ENCODE peak calls at places on chromosome 9, in seven cellular contexts. E is PC-3; R is HFF-Myc; V is CD8-positive, alpha-beta memory T cell; T is astrocyte; J is cardiac fibroblast; N is AG10803. C is an unnamed sample.

GRCh38 chr9:89138463-89139390 is 39.9 kb downstream of the SHC3 start:
- DNase-seq in E (peak), R (no peak), V (no peak), T (peak), J (peak), N (peak), C (peak)

GRCh38 chr9:126088336-126088735 is 238.3 kb upstream of the MVB12B start:
- DNase-seq in E (no peak), R (no peak), V (no peak), T (no peak), J (no peak), N (no peak), C (no peak)

GRCh38 chr9:138097501-138097991 is 220.0 kb downstream of the CACNA1B start:
- DNase-seq in E (no peak), R (no peak), V (no peak), T (no peak), J (no peak), N (no peak), C (no peak)

GRCh38 chr9:4615778-4616177 is 46.3 kb upstream of the PLPP6 start:
- DNase-seq in E (no peak), R (no peak), V (no peak), T (no peak), J (no peak), N (no peak), C (no peak)

GRCh38 chr9:112050544-112051475 is 124.3 kb downstream of the SUSD1 start:
- DNase-seq in E (peak), R (peak), V (no peak), T (peak), J (peak), N (peak), C (no peak)

GRCh38 chr9:98873535-98874432 is 66.3 kb downstream of the GALNT12 start:
- DNase-seq in E (peak), R (no peak), V (no peak), T (peak), J (peak), N (peak), C (no peak)

GRCh38 chr9:85208666-85209065 is 533.1 kb downstream of the AGTPBP1 start:
- DNase-seq in E (no peak), R (no peak), V (no peak), T (no peak), J (no peak), N (peak), C (no peak)

GRCh38 chr9:85741875-85742629 is at the start of gene AGTPBP1:
- DNase-seq in E (peak), R (peak), V (peak), T (peak), J (peak), N (peak), C (peak)

GRCh38 chr9:107174441-107174840 is 108.6 kb upstream of the RAD23B start:
- DNase-seq in E (no peak), R (no peak), V (no peak), T (peak), J (peak), N (peak), C (no peak)

GRCh38 chr9:79524266-79524665 is 47.5 kb upstream of the TLE4 start:
- DNase-seq in E (peak), R (no peak), V (no peak), T (peak), J (peak), N (peak), C (no peak)

GRCh38 chr9:108468364-108468763 is 387.4 kb downstream of the ACTL7B start:
- DNase-seq in E (peak), R (no peak), V (no peak), T (no peak), J (peak), N (no peak), C (no peak)

DNA sequence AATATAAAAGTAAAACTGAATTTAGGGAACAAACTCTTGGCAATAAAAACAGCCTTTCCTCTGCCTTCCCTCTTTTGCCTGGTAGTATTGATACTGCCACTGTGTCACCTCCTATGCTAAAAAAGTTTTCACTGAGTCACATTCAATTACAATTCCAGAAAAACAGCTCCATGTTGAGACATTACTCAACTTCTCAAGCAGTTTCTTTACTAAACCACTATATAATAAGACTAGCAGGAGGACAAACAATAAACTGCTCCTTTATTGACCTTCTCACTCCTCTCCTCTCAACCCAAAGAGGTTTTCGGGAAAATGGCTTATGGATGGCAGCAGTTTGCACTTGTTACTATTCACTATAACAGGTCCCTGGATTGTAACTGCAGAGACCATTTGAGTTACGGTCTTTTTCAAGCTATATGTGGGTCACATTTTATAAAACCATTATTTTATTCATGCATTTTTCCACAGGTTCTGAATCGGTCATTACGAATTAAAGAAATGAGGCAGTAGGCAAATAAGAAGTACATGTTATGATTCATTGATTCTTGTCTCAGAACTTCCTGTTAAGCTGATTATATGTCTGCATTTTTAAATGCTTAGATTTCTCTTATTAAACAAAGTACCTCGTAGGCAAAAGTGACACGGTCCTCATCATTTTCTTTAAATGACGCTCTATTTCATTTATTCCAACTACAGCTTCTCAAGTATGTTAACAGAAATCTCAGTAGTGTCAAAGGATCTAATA is 2.1 kb downstream of the ZDHHC21 start:
- DNase-seq in E (peak), R (no peak), V (no peak), T (no peak), J (no peak), N (no peak), C (no peak)
- H3K4me3 ChIP-seq in E (peak), R (no peak), V (no peak), T (no peak), J (no peak), N (no peak), C (no peak)

DNA sequence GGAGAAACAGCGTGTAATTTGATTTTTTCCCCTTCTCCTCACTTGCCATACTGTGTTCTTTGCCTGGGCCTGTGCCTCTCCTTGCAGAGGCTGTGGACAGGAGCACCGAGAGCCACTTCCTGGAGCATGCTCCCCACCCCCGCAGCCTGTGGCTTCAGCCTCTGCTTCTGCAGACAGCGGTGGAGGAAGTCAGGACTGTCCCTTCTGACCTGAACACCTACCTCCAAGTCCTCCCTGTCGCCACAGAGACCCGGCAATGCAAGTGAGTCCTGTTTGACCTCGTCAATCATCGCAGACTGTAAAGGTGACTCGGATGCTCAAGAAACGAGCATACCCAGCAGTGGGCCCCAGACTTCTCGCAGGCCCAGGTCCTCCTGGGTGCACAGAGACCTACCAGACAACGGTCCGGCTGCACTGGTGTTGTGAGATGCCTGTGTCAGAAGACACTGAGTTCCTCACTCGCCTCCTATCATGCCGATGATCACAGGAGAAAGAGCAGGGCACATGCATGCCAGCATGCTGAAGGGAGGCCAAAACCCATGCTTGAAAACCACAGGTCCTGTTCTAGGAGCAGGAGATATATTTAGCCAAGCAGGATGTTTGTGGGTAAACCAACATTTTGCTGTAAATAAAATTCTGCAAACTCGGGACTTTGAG is 198.8 kb downstream of the AUH start:
- DNase-seq in E (peak), R (no peak), V (no peak), T (peak), J (no peak), N (peak), C (no peak)
- H3K4me3 ChIP-seq in E (no peak), R (no peak), V (peak), T (no peak), J (no peak), N (no peak), C (no peak)

GRCh38 chr9:134126373-134126772 is 9.5 kb upstream of the WDR5 start:
- DNase-seq in E (no peak), R (no peak), V (no peak), T (no peak), J (no peak), N (no peak), C (no peak)

GRCh38 chr9:134125413-134126095 is 10.3 kb upstream of the WDR5 start:
- DNase-seq in E (no peak), R (no peak), V (no peak), T (no peak), J (no peak), N (no peak), C (no peak)

GRCh38 chr9:134127616-134128015 is 8.3 kb upstream of the WDR5 start:
- DNase-seq in E (no peak), R (no peak), V (no peak), T (no peak), J (no peak), N (no peak), C (no peak)

GRCh38 chr9:134128727-134129679 is 6.9 kb upstream of the WDR5 start:
- DNase-seq in E (no peak), R (no peak), V (no peak), T (no peak), J (no peak), N (no peak), C (no peak)

GRCh38 chr9:134127065-134127580 is 8.8 kb upstream of the WDR5 start:
- DNase-seq in E (no peak), R (no peak), V (no peak), T (no peak), J (no peak), N (no peak), C (no peak)
- H3K4me3 ChIP-seq in E (no peak), R (no peak), V (no peak), T (no peak), J (no peak), N (no peak), C (no peak)

GRCh38 chr9:131411719-131412681 is 18.1 kb downstream of the PRRC2B start:
- DNase-seq in E (no peak), R (no peak), V (no peak), T (no peak), J (no peak), N (no peak), C (no peak)
- H3K4me3 ChIP-seq in E (no peak), R (no peak), V (no peak), T (no peak), J (no peak), N (no peak), C (no peak)

DNA sequence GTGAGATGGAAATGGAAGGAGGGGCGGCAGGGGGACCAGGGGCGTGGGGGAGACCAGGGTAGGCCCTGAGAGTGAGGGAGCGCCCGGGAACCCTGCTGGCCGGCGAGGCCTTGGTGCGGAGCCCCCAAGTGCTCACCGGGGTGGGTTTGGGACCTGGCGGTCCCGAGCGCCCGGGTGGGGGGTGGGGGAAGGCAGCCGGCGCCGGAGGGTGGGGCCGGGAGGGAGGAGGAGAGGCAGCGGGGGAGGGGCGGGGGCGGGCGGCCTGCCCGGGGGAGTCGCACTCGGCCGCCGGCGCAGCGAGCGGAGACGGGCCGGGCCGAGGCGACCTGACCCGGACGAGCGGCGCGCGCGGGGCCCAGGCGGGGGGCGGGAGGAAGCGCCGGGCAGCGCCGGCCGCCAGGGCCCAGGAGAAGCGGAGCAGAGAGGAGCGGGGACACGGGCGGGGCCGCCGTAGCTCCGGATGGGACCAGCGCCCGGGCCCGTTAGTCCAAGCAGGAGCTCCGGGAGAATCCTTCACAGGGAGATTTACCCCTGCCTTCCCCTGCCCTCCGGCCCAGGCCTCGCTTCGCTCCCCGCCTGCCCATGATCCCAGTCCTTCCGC is at the start of gene NPR2:
- DNase-seq in E (no peak), R (no peak), V (no peak), T (no peak), J (peak), N (peak), C (no peak)
- H3K4me3 ChIP-seq in E (no peak), R (peak), V (no peak), T (peak), J (peak), N (peak), C (no peak)

GRCh38 chr9:133117271-133118178 is 3.5 kb downstream of the RALGDS start:
- DNase-seq in E (no peak), R (no peak), V (no peak), T (peak), J (no peak), N (peak), C (peak)

GRCh38 chr9:133118568-133118967 is 2.5 kb downstream of the RALGDS start:
- DNase-seq in E (no peak), R (no peak), V (no peak), T (no peak), J (no peak), N (no peak), C (no peak)

GRCh38 chr9:133119461-133120342 is 1.3 kb downstream of the RALGDS start:
- DNase-seq in E (peak), R (no peak), V (no peak), T (no peak), J (no peak), N (no peak), C (peak)

GRCh38 chr9:133118179-133118520 is 2.9 kb downstream of the RALGDS start:
- DNase-seq in E (no peak), R (no peak), V (no peak), T (no peak), J (no peak), N (no peak), C (no peak)

DNA sequence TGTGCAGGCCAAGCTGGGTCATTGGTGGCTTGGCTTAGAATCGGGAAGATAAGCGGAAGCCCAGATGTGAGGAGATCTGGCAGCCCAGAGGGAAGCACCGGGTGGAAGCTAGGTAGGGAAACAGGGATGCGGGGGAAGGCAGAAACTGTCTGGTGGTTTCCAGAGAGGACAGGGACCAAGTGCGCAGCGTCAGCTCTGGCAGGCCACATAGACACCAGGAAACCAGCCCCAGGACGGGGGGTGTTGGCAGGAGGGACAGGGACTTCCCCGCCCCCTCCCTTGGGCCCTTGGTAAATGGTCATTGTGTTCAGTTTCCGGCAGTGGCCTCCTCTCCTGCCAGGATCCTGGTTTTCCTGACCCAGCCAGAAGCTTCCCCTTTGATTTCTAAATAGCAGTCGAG is 2.0 kb downstream of the RALGDS start:
- DNase-seq in E (no peak), R (no peak), V (no peak), T (no peak), J (peak), N (no peak), C (no peak)
- H3K4me3 ChIP-seq in E (no peak), R (peak), V (no peak), T (no peak), J (no peak), N (peak), C (peak)

GRCh38 chr9:113588936-113589335 is 125.4 kb downstream of the RGS3 start:
- DNase-seq in E (no peak), R (no peak), V (no peak), T (no peak), J (no peak), N (no peak), C (no peak)

GRCh38 chr9:113587471-113588031 is 124.0 kb downstream of the RGS3 start:
- DNase-seq in E (no peak), R (no peak), V (no peak), T (no peak), J (peak), N (no peak), C (no peak)

GRCh38 chr9:113589407-113589806 is 125.9 kb downstream of the RGS3 start:
- DNase-seq in E (no peak), R (no peak), V (no peak), T (no peak), J (no peak), N (no peak), C (no peak)

GRCh38 chr9:113589890-113590289 is 126.4 kb downstream of the RGS3 start:
- DNase-seq in E (peak), R (no peak), V (no peak), T (no peak), J (peak), N (peak), C (no peak)

GRCh38 chr9:113588242-113588810 is 124.8 kb downstream of the RGS3 start:
- DNase-seq in E (no peak), R (no peak), V (no peak), T (no peak), J (no peak), N (no peak), C (no peak)
- H3K4me3 ChIP-seq in E (no peak), R (no peak), V (no peak), T (no peak), J (no peak), N (no peak), C (no peak)

GRCh38 chr9:35729700-35730485 is 2.1 kb downstream of the TLN1 start:
- DNase-seq in E (peak), R (peak), V (peak), T (peak), J (peak), N (peak), C (no peak)
- H3K4me3 ChIP-seq in E (peak), R (peak), V (peak), T (peak), J (peak), N (peak), C (no peak)

C was measured in LNCaP clone FGC.